ENCODE peak calls at places on chromosomes 11 and 22, in nine cellular contexts. L is body of pancreas, N is SK-N-SH, P is aorta, G is choroid plexus epithelial cell, O is GM12865, Y is IMR-90, X is cardiac muscle cell, A is thoracic aorta. Q is an unnamed sample.

GRCh38 chr22:36027960-36028645 is 521 bp downstream of the RBFOX2 start:
- DNase-seq in L (peak), N (peak), P (peak), G (no peak), O (no peak), Y (no peak), X (peak), A (no peak), Q (no peak)

GRCh38 chr11:62124186-62125113 is 639 bp downstream of the INCENP start:
- DNase-seq in L (no peak), N (peak), P (peak), G (peak), O (peak), Y (peak), X (peak), A (no peak), Q (peak)

GRCh38 chr22:42307806-42308563 is 37.5 kb upstream of the TCF20 start:
- DNase-seq in L (no peak), N (peak), P (no peak), G (no peak), O (no peak), Y (no peak), X (no peak), A (no peak), Q (no peak)

GRCh38 chr11:2579315-2580060 is 120.3 kb downstream of the KCNQ1OT1 start:
- DNase-seq in L (peak), N (peak), P (peak), G (no peak), O (no peak), Y (no peak), X (no peak), A (no peak), Q (no peak)

GRCh38 chr11:93000511-93001476 is 31.3 kb downstream of the MTNR1B start:
- DNase-seq in L (no peak), N (peak), P (no peak), G (peak), O (no peak), Y (peak), X (no peak), A (no peak), Q (peak)

GRCh38 chr11:18615628-18616392 is 16.2 kb downstream of the MISFA start:
- DNase-seq in L (no peak), N (no peak), P (no peak), G (peak), O (peak), Y (peak), X (no peak), A (no peak), Q (peak)

GRCh38 chr11:35662061-35662648 is 420 bp upstream of the TRIM44 start:
- DNase-seq in L (no peak), N (peak), P (no peak), G (peak), O (no peak), Y (no peak), X (no peak), A (no peak), Q (peak)

GRCh38 chr11:128521697-128522062 is 65.7 kb downstream of the ETS1 start:
- DNase-seq in L (no peak), N (peak), P (no peak), G (no peak), O (peak), Y (no peak), X (no peak), A (no peak), Q (no peak)

GRCh38 chr11:104390696-104391095 is 226.7 kb upstream of the PDGFD start:
- DNase-seq in L (no peak), N (no peak), P (no peak), G (peak), O (no peak), Y (peak), X (no peak), A (no peak), Q (no peak)

GRCh38 chr22:41910050-41910598 is 4.8 kb downstream of the SHISA8 start:
- DNase-seq in L (peak), N (peak), P (no peak), G (no peak), O (no peak), Y (no peak), X (peak), A (no peak), Q (peak)

GRCh38 chr11:74783241-74783871 is 34.7 kb downstream of the RNF169 start:
- DNase-seq in L (no peak), N (no peak), P (no peak), G (peak), O (peak), Y (peak), X (no peak), A (no peak), Q (peak)

GRCh38 chr22:23893446-23893956 is 682 bp upstream of the MIF start:
- DNase-seq in L (no peak), N (no peak), P (no peak), G (no peak), O (no peak), Y (no peak), X (no peak), A (no peak), Q (no peak)

GRCh38 chr22:27850000-27850465 is 48.5 kb upstream of the MN1 start:
- DNase-seq in L (no peak), N (no peak), P (no peak), G (peak), O (no peak), Y (no peak), X (no peak), A (no peak), Q (no peak)

GRCh38 chr11:59173964-59174663 is 2.2 kb downstream of the DTX4 start:
- DNase-seq in L (peak), N (no peak), P (no peak), G (no peak), O (peak), Y (peak), X (no peak), A (no peak), Q (peak)

GRCh38 chr11:114354076-114354475 is 46.2 kb downstream of the C11orf71 start:
- DNase-seq in L (no peak), N (no peak), P (no peak), G (peak), O (no peak), Y (peak), X (no peak), A (no peak), Q (peak)

GRCh38 chr11:45233121-45233803 is 52.9 kb downstream of the SYT13 start:
- DNase-seq in L (peak), N (peak), P (peak), G (peak), O (peak), Y (peak), X (peak), A (peak), Q (peak)

GRCh38 chr11:16741473-16741872 is 3.0 kb downstream of the C11orf58 start:
- DNase-seq in L (no peak), N (no peak), P (no peak), G (no peak), O (no peak), Y (no peak), X (no peak), A (no peak), Q (no peak)
- H3K4me3 ChIP-seq in L (no peak), N (no peak), P (no peak), G (no peak), O (no peak), Y (no peak), X (no peak), A (no peak), Q (no peak)

GRCh38 chr22:49547751-49548239 is 279.9 kb downstream of the BRD1 start:
- DNase-seq in L (peak), N (no peak), P (peak), G (no peak), O (no peak), Y (no peak), X (no peak), A (no peak), Q (no peak)

GRCh38 chr22:49546811-49547585 is 280.7 kb downstream of the BRD1 start:
- DNase-seq in L (peak), N (no peak), P (peak), G (no peak), O (no peak), Y (no peak), X (no peak), A (no peak), Q (no peak)

GRCh38 chr22:49543876-49544275 is 283.8 kb downstream of the BRD1 start:
- DNase-seq in L (no peak), N (no peak), P (peak), G (no peak), O (no peak), Y (no peak), X (no peak), A (no peak), Q (no peak)

GRCh38 chr22:49544286-49544685 is 283.4 kb downstream of the BRD1 start:
- DNase-seq in L (no peak), N (no peak), P (peak), G (no peak), O (no peak), Y (no peak), X (no peak), A (no peak), Q (no peak)

GRCh38 chr22:49545606-49546005 is 282.1 kb downstream of the BRD1 start:
- DNase-seq in L (peak), N (no peak), P (peak), G (no peak), O (no peak), Y (no peak), X (no peak), A (no peak), Q (no peak)
- H3K4me3 ChIP-seq in L (no peak), N (no peak), P (no peak), G (no peak), O (no peak), Y (no peak), X (no peak), A (no peak), Q (no peak)

DNA sequence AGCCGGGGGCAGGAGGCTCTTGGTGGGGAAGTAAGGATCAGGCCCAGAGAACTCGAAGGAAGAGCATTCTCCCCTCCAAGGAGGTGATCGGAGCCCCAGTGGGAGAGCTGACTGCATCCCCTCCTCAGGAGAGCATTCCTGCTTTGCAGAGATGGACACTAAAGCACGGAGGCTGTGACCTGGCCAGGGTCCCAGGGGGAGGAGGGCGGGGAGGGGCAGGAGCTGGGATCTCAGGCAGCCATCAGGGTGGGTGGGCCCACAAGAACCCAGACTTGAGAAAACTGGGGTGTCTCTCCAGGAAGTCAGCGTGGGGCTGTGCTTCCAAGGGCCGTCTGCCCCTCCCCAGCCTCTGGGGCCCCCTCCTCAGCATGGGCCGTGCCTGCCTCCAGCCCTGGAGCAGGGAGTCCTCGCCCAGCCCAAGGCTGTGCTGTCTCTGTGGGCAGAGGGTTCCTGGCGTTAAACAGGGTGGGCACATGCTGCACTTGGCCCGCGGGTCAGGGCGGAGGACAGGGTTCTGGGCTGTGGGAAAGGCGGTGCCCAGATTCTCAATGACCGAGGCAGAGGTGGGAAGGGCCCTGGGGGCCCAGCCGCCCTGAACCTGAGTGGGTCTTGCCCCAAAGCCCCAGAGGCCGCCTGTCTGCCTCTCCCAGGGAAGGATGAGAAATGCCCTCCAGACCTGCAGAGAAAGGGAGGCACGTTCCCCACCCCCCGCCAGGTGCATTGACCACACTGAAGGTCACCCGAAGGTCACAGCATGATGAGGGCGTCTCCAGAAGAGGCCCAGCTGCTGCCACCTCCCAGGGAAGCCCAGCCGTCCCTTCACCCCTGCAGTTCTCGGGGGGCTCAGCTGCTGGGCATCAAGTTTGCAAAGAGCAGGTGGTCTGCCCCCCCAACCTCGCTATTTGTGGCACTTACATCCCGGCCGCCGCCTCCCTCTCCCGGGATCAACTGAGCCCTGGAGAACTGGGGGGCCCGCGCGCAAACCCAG is 643 bp downstream of the CEND1 start:
- DNase-seq in L (no peak), N (no peak), P (no peak), G (no peak), O (peak), Y (no peak), X (no peak), A (no peak), Q (no peak)
- H3K4me3 ChIP-seq in L (no peak), N (peak), P (no peak), G (no peak), O (peak), Y (no peak), X (no peak), A (no peak), Q (no peak)

DNA sequence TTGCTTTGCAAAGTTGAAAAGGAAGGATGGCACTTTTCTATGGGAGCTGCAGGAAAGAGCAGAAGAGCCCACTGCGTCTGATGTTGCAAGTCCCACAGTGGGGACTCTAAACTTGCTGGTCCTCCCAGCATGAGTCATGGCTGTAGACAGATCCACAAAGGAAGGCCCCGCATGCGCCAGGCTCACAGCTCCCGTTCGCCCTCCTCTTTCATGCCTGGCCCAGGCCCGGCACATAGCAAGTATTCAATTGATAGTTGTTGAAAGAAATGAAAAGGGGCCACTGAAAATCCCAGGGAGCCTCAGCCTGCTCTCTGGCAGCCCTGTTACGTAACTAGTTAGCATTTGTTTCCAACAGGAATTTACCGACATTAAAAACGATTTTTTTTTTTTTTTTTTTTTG is 18.9 kb downstream of the AP1B1 start:
- DNase-seq in L (peak), N (no peak), P (peak), G (peak), O (no peak), Y (peak), X (no peak), A (no peak), Q (peak)
- H3K4me3 ChIP-seq in L (no peak), N (no peak), P (no peak), G (no peak), O (no peak), Y (no peak), X (no peak), A (no peak), Q (no peak)

DNA sequence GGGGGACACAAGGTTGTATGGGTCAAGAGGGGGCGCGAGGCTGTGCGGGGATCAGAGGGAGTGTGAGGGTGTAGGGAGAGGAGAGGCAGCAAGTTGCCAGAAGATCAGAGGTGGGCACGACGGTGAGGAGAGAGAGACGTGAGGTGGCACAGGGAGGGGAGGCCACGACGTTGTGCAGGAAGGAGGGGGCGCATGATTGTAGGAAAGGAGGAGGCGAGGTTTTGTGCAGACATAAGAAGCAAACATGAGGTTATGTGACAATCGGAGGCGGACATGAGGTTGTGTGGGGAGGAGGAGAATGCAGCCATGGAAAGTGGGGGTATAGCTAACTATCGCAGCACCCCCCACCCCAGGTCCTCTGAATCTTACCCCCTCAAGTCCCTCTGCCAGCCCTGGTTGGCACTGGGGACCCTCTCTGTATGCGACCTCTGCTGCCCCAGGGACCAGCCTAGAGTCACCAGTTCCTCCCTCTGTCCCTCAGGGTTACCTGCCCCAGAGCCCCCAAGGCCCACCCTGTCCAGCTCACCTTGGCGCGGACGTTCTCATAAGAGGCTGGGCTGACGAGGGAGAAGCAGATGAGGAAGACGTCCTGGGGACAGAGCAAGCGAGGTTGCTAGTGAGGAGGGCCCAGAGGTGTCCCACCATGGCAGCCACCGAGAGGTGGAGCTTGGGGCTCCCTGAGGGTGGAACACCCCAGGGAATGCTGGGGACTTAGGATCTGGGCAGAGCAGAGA is 12.5 kb downstream of the RAC2 start:
- DNase-seq in L (no peak), N (peak), P (peak), G (no peak), O (no peak), Y (no peak), X (no peak), A (no peak), Q (no peak)
- H3K4me3 ChIP-seq in L (no peak), N (no peak), P (no peak), G (no peak), O (no peak), Y (no peak), X (no peak), A (no peak), Q (no peak)

GRCh38 chr22:46063861-46064235 is 86.5 kb upstream of the PPARA start:
- DNase-seq in L (peak), N (no peak), P (no peak), G (no peak), O (no peak), Y (no peak), X (no peak), A (no peak), Q (no peak)
- H3K4me3 ChIP-seq in L (no peak), N (peak), P (no peak), G (no peak), O (no peak), Y (no peak), X (no peak), A (peak), Q (no peak)

DNA sequence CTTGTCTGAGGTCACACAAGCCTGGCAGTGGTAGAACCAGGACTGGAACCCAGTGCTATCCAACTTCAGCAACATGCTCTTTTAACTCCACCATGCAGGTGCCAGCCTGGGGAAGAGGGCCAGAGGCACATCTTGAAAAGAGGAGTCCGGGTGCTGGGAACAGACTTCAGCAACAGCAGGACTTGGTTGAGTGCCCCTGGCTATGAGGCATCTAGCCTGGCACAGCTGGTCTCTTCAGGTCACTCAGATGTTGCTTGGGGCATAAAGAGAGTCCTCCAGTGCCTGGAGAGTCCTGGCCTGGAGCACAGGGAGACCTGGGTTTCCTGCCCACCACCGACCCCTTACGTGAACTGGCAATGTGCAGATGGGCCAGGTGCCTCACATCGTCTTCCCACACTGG is 5.1 kb upstream of the CLCF1 start:
- DNase-seq in L (no peak), N (no peak), P (no peak), G (no peak), O (no peak), Y (no peak), X (no peak), A (no peak), Q (no peak)
- H3K4me3 ChIP-seq in L (no peak), N (no peak), P (no peak), G (no peak), O (no peak), Y (no peak), X (no peak), A (no peak), Q (no peak)

DNA sequence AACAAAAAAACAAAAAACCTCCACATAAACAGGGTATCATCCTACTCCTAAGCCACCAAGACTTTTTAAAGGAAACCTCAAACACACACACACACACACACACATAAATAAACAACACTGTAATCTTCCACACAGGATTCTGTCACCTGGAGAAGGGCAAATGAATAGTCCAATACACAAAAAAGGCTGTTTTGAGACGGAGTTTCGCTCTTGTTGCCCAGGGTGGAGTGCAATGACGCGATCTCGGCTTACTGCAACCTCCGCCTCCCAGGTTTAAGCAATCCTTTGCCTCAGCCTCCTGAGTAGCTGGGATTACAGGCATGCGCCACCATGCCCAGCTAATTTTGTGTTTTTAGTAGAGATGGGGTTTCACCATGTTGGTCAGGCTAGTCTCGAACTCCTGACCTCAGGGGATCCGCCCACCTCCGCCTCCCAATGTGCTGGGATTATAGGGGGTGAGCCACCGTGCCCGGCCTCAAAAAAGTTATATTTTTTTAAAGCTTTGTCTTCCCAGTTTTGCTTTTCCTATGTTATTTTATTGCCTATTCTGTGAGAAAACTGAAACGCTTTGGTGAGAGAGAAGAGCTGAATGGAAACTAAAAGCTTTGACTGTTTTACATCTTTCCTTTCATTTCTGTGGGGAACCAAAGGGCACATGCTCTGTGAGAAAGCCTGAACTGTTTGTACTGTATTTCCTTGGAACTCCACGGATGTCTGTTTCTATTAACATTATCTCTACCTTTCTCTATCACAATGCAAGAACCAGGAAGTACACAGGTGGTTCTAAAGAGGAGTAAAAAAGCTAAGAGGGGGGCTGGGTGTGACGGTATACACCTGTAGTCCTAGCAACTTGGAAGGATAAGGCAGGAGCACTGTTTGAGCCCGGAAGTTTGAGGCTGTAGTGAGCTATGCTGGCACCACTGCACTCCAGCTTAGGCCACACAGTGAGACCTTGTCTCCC is 44.1 kb downstream of the CELF1 start:
- DNase-seq in L (peak), N (no peak), P (no peak), G (no peak), O (peak), Y (no peak), X (no peak), A (no peak), Q (no peak)
- H3K4me3 ChIP-seq in L (no peak), N (no peak), P (no peak), G (no peak), O (peak), Y (no peak), X (no peak), A (no peak), Q (no peak)

GRCh38 chr11:102320166-102320565 is 2.9 kb downstream of the BIRC3 start:
- DNase-seq in L (no peak), N (no peak), P (no peak), G (no peak), O (peak), Y (no peak), X (no peak), A (no peak), Q (no peak)
- H3K4me3 ChIP-seq in L (no peak), N (no peak), P (no peak), G (no peak), O (peak), Y (no peak), X (no peak), A (no peak), Q (no peak)

Q was measured in epithelial cell of esophagus.